ENCODE peak calls at places on chromosomes 5 and 9, in four cellular contexts. One of them, this sample, is unnamed.

GRCh38 chr5:151195622-151196021 is 28.3 kb downstream of the CCDC69 start:
- DNase-seq in GM19239: no peak
- DNase-seq in foreskin fibroblast: peak; percentile 21
- DNase-seq in T-helper 17 cell: no peak
- DNase-seq in this sample: no peak

GRCh38 chr9:84349706-84350105 is 9.1 kb upstream of the SLC28A3 start:
- DNase-seq in GM19239: no peak
- DNase-seq in foreskin fibroblast: no peak
- DNase-seq in T-helper 17 cell: no peak
- DNase-seq in this sample: no peak

GRCh38 chr9:1979815-1980367 is 35.3 kb upstream of the SMARCA2 start:
- DNase-seq in GM19239: no peak
- DNase-seq in foreskin fibroblast: peak; percentile 80
- DNase-seq in T-helper 17 cell: no peak
- DNase-seq in this sample: no peak

GRCh38 chr5:139795074-139796001 is at the start of gene PSD2:
- DNase-seq in GM19239: no peak
- DNase-seq in foreskin fibroblast: peak; percentile 49
- DNase-seq in T-helper 17 cell: no peak
- DNase-seq in this sample: no peak

GRCh38 chr5:16690243-16690839 is 73.5 kb upstream of the RETREG1 start:
- DNase-seq in GM19239: peak; percentile 59
- DNase-seq in foreskin fibroblast: peak; percentile 73
- DNase-seq in T-helper 17 cell: no peak
- DNase-seq in this sample: peak; percentile 63

GRCh38 chr9:93099551-93100264 is 3.7 kb downstream of the CARD19 start:
- DNase-seq in GM19239: no peak
- DNase-seq in foreskin fibroblast: no peak
- DNase-seq in T-helper 17 cell: no peak
- DNase-seq in this sample: no peak

GRCh38 chr9:132630811-132631210 is 39.0 kb downstream of the DDX31 start:
- DNase-seq in GM19239: no peak
- DNase-seq in foreskin fibroblast: no peak
- DNase-seq in T-helper 17 cell: no peak
- DNase-seq in this sample: no peak

GRCh38 chr5:79031481-79031867 is 38.0 kb downstream of the DMGDH start:
- DNase-seq in GM19239: no peak
- DNase-seq in foreskin fibroblast: no peak
- DNase-seq in T-helper 17 cell: no peak
- DNase-seq in this sample: no peak

GRCh38 chr5:58849995-58850667 is 267.3 kb downstream of the RAB3C start:
- DNase-seq in GM19239: peak; percentile 9
- DNase-seq in foreskin fibroblast: peak; percentile 32
- DNase-seq in T-helper 17 cell: no peak
- DNase-seq in this sample: peak; percentile 26

GRCh38 chr5:103942587-103943186 is 380.1 kb upstream of the NUDT12 start:
- DNase-seq in GM19239: no peak
- DNase-seq in foreskin fibroblast: no peak
- DNase-seq in T-helper 17 cell: no peak
- DNase-seq in this sample: no peak

GRCh38 chr9:120856700-120857099 is 14.0 kb upstream of the PSMD5 start:
- DNase-seq in GM19239: no peak
- DNase-seq in foreskin fibroblast: no peak
- DNase-seq in T-helper 17 cell: no peak
- DNase-seq in this sample: no peak

GRCh38 chr9:95507456-95508241 is 9.1 kb downstream of the PTCH1 start:
- DNase-seq in GM19239: no peak
- DNase-seq in foreskin fibroblast: peak; percentile 77
- DNase-seq in T-helper 17 cell: peak; percentile 22
- DNase-seq in this sample: peak; percentile 39

GRCh38 chr5:178247481-178248456 is 15.2 kb upstream of the PHYKPL start:
- DNase-seq in GM19239: no peak
- DNase-seq in foreskin fibroblast: no peak
- DNase-seq in T-helper 17 cell: no peak
- DNase-seq in this sample: no peak

GRCh38 chr5:148853868-148854267 is 27.5 kb downstream of the ADRB2 start:
- DNase-seq in GM19239: no peak
- DNase-seq in foreskin fibroblast: no peak
- DNase-seq in T-helper 17 cell: no peak
- DNase-seq in this sample: peak; percentile 15